ENCODE peak calls at places on chromosomes 7 and 10, in five cellular contexts. N, R, Z, V and K are unnamed samples.

GRCh38 chr7:158140538-158141220 is 446.9 kb downstream of the PTPRN2 start:
- DNase-seq in V (no peak), N (no peak), R (no peak), Z (no peak), K (no peak)

GRCh38 chr7:30459591-30460245 is 18.9 kb downstream of the NOD1 start:
- DNase-seq in Z (no peak), V (peak), R (peak), N (peak), K (peak)

GRCh38 chr7:10079572-10079971 is 894.1 kb upstream of the PHF14 start:
- DNase-seq in V (no peak), R (no peak), Z (no peak), N (no peak), K (no peak)

GRCh38 chr7:159136442-159136841 is 8.2 kb downstream of the VIPR2 start:
- DNase-seq in N (no peak), R (no peak), V (no peak), Z (no peak), K (no peak)

GRCh38 chr10:131033166-131034085 is 278.1 kb downstream of the TCERG1L start:
- DNase-seq in V (no peak), R (no peak), Z (no peak), N (no peak), K (no peak)

GRCh38 chr7:42671627-42672026 is 240.2 kb downstream of the C7orf25 start:
- DNase-seq in N (no peak), V (no peak), R (no peak), Z (no peak), K (no peak)

GRCh38 chr10:31694929-31695837 is 233.4 kb downstream of the ARHGAP12 start:
- DNase-seq in N (no peak), R (no peak), Z (no peak), V (peak), K (no peak)

GRCh38 chr7:45574521-45575500 is 643 bp downstream of the ADCY1 start:
- DNase-seq in Z (no peak), V (peak), N (no peak), R (no peak), K (no peak)

GRCh38 chr7:124457841-124458240 is 307.8 kb downstream of the GPR37 start:
- DNase-seq in V (no peak), N (no peak), R (no peak), Z (no peak), K (no peak)

GRCh38 chr7:148110097-148110868 is 480.3 kb upstream of the C7orf33 start:
- DNase-seq in V (no peak), R (no peak), N (no peak), Z (no peak), K (no peak)

GRCh38 chr7:148720472-148720871 is 21.8 kb downstream of the CUL1 start:
- DNase-seq in N (no peak), Z (no peak), R (no peak), V (no peak), K (no peak)

GRCh38 chr10:125011171-125011925 is 69.4 kb downstream of the ZRANB1 start:
- DNase-seq in N (no peak), Z (no peak), R (no peak), V (peak), K (peak)

GRCh38 chr10:83518779-83519178 is 620.5 kb upstream of the GHITM start:
- DNase-seq in N (no peak), V (no peak), R (no peak), Z (no peak), K (no peak)

GRCh38 chr7:102119213-102119651 is 167.4 kb upstream of the SH2B2 start:
- DNase-seq in R (peak), Z (no peak), N (no peak), V (peak), K (peak)

GRCh38 chr7:159112136-159113011 is 32.3 kb downstream of the VIPR2 start:
- DNase-seq in V (no peak), R (no peak), Z (no peak), N (no peak), K (no peak)

GRCh38 chr7:85030893-85031292 is 156.0 kb downstream of the SEMA3D start:
- DNase-seq in Z (no peak), V (no peak), N (no peak), R (peak), K (no peak)

GRCh38 chr10:51564896-51565505 is 134.4 kb downstream of the CSTF2T start:
- DNase-seq in V (no peak), Z (no peak), R (peak), N (no peak), K (no peak)

GRCh38 chr10:110699859-110700468 is 55.8 kb downstream of the RBM20 start:
- DNase-seq in V (no peak), Z (no peak), N (no peak), R (no peak), K (no peak)

GRCh38 chr7:125173571-125173970 is 243.9 kb upstream of the POT1 start:
- DNase-seq in V (no peak), N (no peak), Z (no peak), R (no peak), K (no peak)

GRCh38 chr7:106610996-106611886 is 49.7 kb downstream of the CCDC71L start:
- DNase-seq in V (no peak), R (peak), N (no peak), Z (no peak), K (no peak)

GRCh38 chr10:624605-625334 is 64.7 kb downstream of the DIP2C start:
- DNase-seq in Z (no peak), V (peak), R (peak), N (peak), K (peak)

GRCh38 chr10:44982114-44982460 is 3.5 kb upstream of the DEPP1 start:
- DNase-seq in Z (no peak), R (no peak), V (peak), N (no peak), K (peak)

GRCh38 chr7:41183741-41184140 is 519.1 kb downstream of the INHBA start:
- DNase-seq in V (no peak), Z (no peak), R (peak), N (no peak), K (no peak)

GRCh38 chr10:125201108-125201524 is 40.8 kb upstream of the CTBP2 start:
- DNase-seq in Z (no peak), N (no peak), R (no peak), V (no peak), K (no peak)

GRCh38 chr10:118405933-118406332 is 63.8 kb upstream of the FAM204A start:
- DNase-seq in V (no peak), Z (no peak), R (no peak), N (no peak), K (no peak)

GRCh38 chr10:13765641-13766341 is 179.0 kb downstream of the PRPF18 start:
- DNase-seq in V (no peak), R (no peak), N (no peak), Z (no peak), K (no peak)

GRCh38 chr10:128210215-128211063 is 84.2 kb upstream of the MKI67 start:
- DNase-seq in Z (peak), V (peak), R (peak), N (peak), K (peak)

GRCh38 chr7:45268013-45268412 is 110.4 kb downstream of the RAMP3 start:
- DNase-seq in N (no peak), R (no peak), V (no peak), Z (no peak), K (no peak)